ENCODE peak calls at places on chromosomes 2 and 18, in nine cellular contexts. U is EL; L is AG10803; J is HFFc6; E is activated CD8-positive, alpha-beta memory T cell treated with anti-CD3 and anti-CD28 coated beads, Interleukin-2, amount 50 U/mL, for 48 hours; P is cardiac muscle cell; W is left colon; Y is GM23248; K is fibroblast of lung. R is an unnamed sample.

GRCh38 chr2:77512521-77512920 is 9.7 kb downstream of the LRRTM4 start:
- DNase-seq in U (no peak), L (no peak), J (no peak), E (no peak), P (no peak), W (no peak), Y (no peak), K (peak; percentile 20), R (no peak)

GRCh38 chr2:127146820-127147502 is 40.0 kb upstream of the BIN1 start:
- DNase-seq in U (peak; percentile 17), L (peak; percentile 40), J (no peak), E (no peak), P (no peak), W (no peak), Y (peak; percentile 44), K (peak; percentile 49), R (no peak)

GRCh38 chr2:207184768-207185167 is 19.0 kb upstream of the KLF7 start:
- DNase-seq in U (peak; percentile 21), L (no peak), J (no peak), E (no peak), P (no peak), W (no peak), Y (peak; percentile 54), K (peak; percentile 37), R (no peak)

GRCh38 chr2:64525323-64525625 is 1.1 kb downstream of the AFTPH start:
- DNase-seq in U (peak; percentile 18), L (no peak), J (no peak), E (no peak), P (no peak), W (no peak), Y (peak; percentile 68), K (peak; percentile 37), R (no peak)

GRCh38 chr18:45248240-45248903 is 366.9 kb upstream of the SLC14A2 start:
- DNase-seq in U (peak; percentile 56), L (peak; percentile 98), J (peak; percentile 80), E (no peak), P (peak; percentile 79), W (no peak), Y (peak; percentile 85), K (peak; percentile 96), R (no peak)

GRCh38 chr2:86301010-86301409 is 36.4 kb downstream of the REEP1 start:
- DNase-seq in U (no peak), L (no peak), J (peak; percentile 6), E (no peak), P (peak; percentile 64), W (no peak), Y (no peak), K (peak; percentile 14), R (no peak)

GRCh38 chr2:208000701-208001395 is 24.5 kb downstream of the PLEKHM3 start:
- DNase-seq in U (no peak), L (no peak), J (no peak), E (no peak), P (no peak), W (no peak), Y (peak; percentile 46), K (peak; percentile 55), R (no peak)

GRCh38 chr2:196783431-196784094 is 15.9 kb downstream of the GTF3C3 start:
- DNase-seq in U (peak; percentile 80), L (peak; percentile 49), J (peak; percentile 41), E (no peak), P (no peak), W (no peak), Y (peak; percentile 90), K (peak; percentile 70), R (no peak)

GRCh38 chr2:11004206-11004605 is 92.5 kb downstream of the KCNF1 start:
- DNase-seq in U (peak; percentile 7), L (no peak), J (no peak), E (no peak), P (no peak), W (no peak), Y (peak; percentile 18), K (peak; percentile 77), R (no peak)

GRCh38 chr2:218317832-218318231 is 25.5 kb upstream of the TMBIM1 start:
- DNase-seq in U (no peak), L (no peak), J (no peak), E (no peak), P (no peak), W (no peak), Y (no peak), K (no peak), R (no peak)

GRCh38 chr2:85066874-85067351 is 66.3 kb upstream of the TCF7L1 start:
- DNase-seq in U (peak; percentile 81), L (peak; percentile 77), J (peak; percentile 72), E (peak; percentile 79), P (peak; percentile 89), W (peak; percentile 73), Y (peak; percentile 87), K (peak; percentile 73), R (no peak)

GRCh38 chr2:20474757-20475566 is 28.1 kb downstream of the RHOB start:
- DNase-seq in U (no peak), L (no peak), J (no peak), E (no peak), P (no peak), W (no peak), Y (no peak), K (no peak), R (no peak)

GRCh38 chr18:7585272-7585670 is 18.2 kb downstream of the PTPRM start:
- DNase-seq in U (no peak), L (peak; percentile 90), J (no peak), E (no peak), P (no peak), W (no peak), Y (no peak), K (peak; percentile 52), R (no peak)

GRCh38 chr2:100989666-100990065 is 12.4 kb upstream of the RPL31 start:
- DNase-seq in U (no peak), L (no peak), J (no peak), E (no peak), P (no peak), W (no peak), Y (no peak), K (no peak), R (no peak)

GRCh38 chr18:57269756-57270534 is 82.4 kb upstream of the ST8SIA3 start:
- DNase-seq in U (no peak), L (no peak), J (no peak), E (no peak), P (no peak), W (no peak), Y (no peak), K (no peak), R (no peak)

GRCh38 chr2:212193066-212193465 is 345.5 kb downstream of the ERBB4 start:
- DNase-seq in U (no peak), L (no peak), J (no peak), E (no peak), P (no peak), W (no peak), Y (no peak), K (no peak), R (no peak)

GRCh38 chr18:47513614-47514013 is 262.2 kb upstream of the SKOR2 start:
- DNase-seq in U (no peak), L (no peak), J (no peak), E (no peak), P (no peak), W (no peak), Y (no peak), K (no peak), R (no peak)

GRCh38 chr2:176584333-176584732 is 315.1 kb downstream of the MTX2 start:
- DNase-seq in U (peak; percentile 52), L (peak; percentile 69), J (peak; percentile 58), E (no peak), P (no peak), W (no peak), Y (peak; percentile 82), K (peak; percentile 90), R (no peak)

GRCh38 chr2:37855283-37856041 is 69.6 kb upstream of the RMDN2 start:
- DNase-seq in U (no peak), L (peak; percentile 40), J (no peak), E (no peak), P (no peak), W (no peak), Y (peak; percentile 39), K (peak; percentile 40), R (no peak)

GRCh38 chr18:48803951-48804855 is 146.6 kb downstream of the SMAD7 start:
- DNase-seq in U (no peak), L (no peak), J (no peak), E (peak; percentile 46), P (no peak), W (peak; percentile 3), Y (no peak), K (no peak), R (no peak)

GRCh38 chr2:207474871-207475485 is 54.8 kb upstream of the CREB1 start:
- DNase-seq in U (peak; percentile 60), L (peak; percentile 72), J (peak; percentile 55), E (no peak), P (peak; percentile 76), W (no peak), Y (peak; percentile 86), K (peak; percentile 36), R (peak; percentile 16)

GRCh38 chr2:598043-598802 is 79.0 kb downstream of the TMEM18 start:
- DNase-seq in U (no peak), L (no peak), J (no peak), E (no peak), P (no peak), W (no peak), Y (no peak), K (no peak), R (no peak)

GRCh38 chr2:26904839-26905238 is 56.9 kb downstream of the DPYSL5 start:
- DNase-seq in U (no peak), L (no peak), J (no peak), E (no peak), P (no peak), W (no peak), Y (no peak), K (no peak), R (no peak)

GRCh38 chr2:15331787-15332186 is 229.3 kb downstream of the NBAS start:
- DNase-seq in U (no peak), L (no peak), J (no peak), E (no peak), P (no peak), W (no peak), Y (no peak), K (no peak), R (no peak)

GRCh38 chr18:59742325-59743111 is 45.3 kb upstream of the CCBE1 start:
- DNase-seq in U (peak; percentile 79), L (peak; percentile 88), J (peak; percentile 72), E (no peak), P (peak; percentile 97), W (no peak), Y (peak; percentile 86), K (peak; percentile 84), R (no peak)

GRCh38 chr2:239035361-239035814 is 187.5 kb downstream of the TWIST2 start:
- DNase-seq in U (peak; percentile 22), L (no peak), J (no peak), E (peak; percentile 93), P (no peak), W (peak; percentile 66), Y (peak; percentile 59), K (no peak), R (peak; percentile 31)

GRCh38 chr2:211423018-211423417 is 866.6 kb downstream of the CPS1 start:
- DNase-seq in U (no peak), L (no peak), J (no peak), E (no peak), P (no peak), W (no peak), Y (no peak), K (no peak), R (no peak)

GRCh38 chr18:46097853-46098615 is at the start of gene ATP5F1A:
- DNase-seq in U (peak; percentile 87), L (peak; percentile 78), J (peak; percentile 75), E (peak; percentile 89), P (peak; percentile 90), W (peak; percentile 94), Y (peak; percentile 93), K (peak; percentile 77), R (peak; percentile 68)

R was measured in activated CD4-positive, CD25-positive, alpha-beta regulatory T cell treated with anti-CD3 and anti-CD28 coated beads, Interleukin-2, amount 50 U/mL, for 16 hours.